ENCODE peak calls at places on chromosomes 16 and 17, in nine cellular contexts. P, Z, W, X, L, R, B, Q and O are unnamed samples.

GRCh38 chr17:44083250-44083849 is 12.8 kb downstream of the G6PC3 start:
- DNase-seq in W (no peak), P (peak), Z (peak), Q (no peak), L (no peak), R (no peak), X (no peak), B (no peak), O (peak)

GRCh38 chr16:10922328-10923145 is 19.7 kb downstream of the DEXI start:
- DNase-seq in W (no peak), L (no peak), B (no peak), X (peak), Z (no peak), R (no peak), P (no peak), Q (no peak), O (no peak)

GRCh38 chr16:57191056-57191536 is 5.0 kb downstream of the RSPRY1 start:
- DNase-seq in X (no peak), B (no peak), R (no peak), P (peak), Z (no peak), W (peak), Q (no peak), L (no peak), O (peak)

GRCh38 chr17:57534863-57535651 is 210.0 kb downstream of the CCDC182 start:
- DNase-seq in B (no peak), L (no peak), P (peak), Z (no peak), W (no peak), Q (no peak), X (no peak), R (no peak), O (no peak)

GRCh38 chr16:27315333-27316037 is 1.7 kb downstream of the IL4R start:
- DNase-seq in R (no peak), Z (peak), X (peak), L (no peak), B (peak), P (peak), Q (no peak), W (peak), O (peak)

GRCh38 chr16:89691986-89692569 is 5.6 kb downstream of the CDK10 start:
- DNase-seq in Q (no peak), W (no peak), X (no peak), B (no peak), R (no peak), Z (no peak), P (no peak), L (no peak), O (no peak)

GRCh38 chr16:64397042-64397441 is 724.8 kb downstream of the CDH11 start:
- DNase-seq in X (no peak), R (no peak), B (no peak), P (peak), Q (no peak), L (no peak), Z (no peak), W (peak), O (peak)

GRCh38 chr17:64095144-64095882 is 34.6 kb downstream of the ERN1 start:
- DNase-seq in B (no peak), X (no peak), Q (no peak), W (no peak), Z (peak), L (no peak), P (peak), R (no peak), O (no peak)

GRCh38 chr17:75105269-75106080 is 4.3 kb upstream of the ARMC7 start:
- DNase-seq in Z (no peak), X (no peak), P (no peak), R (no peak), W (peak), Q (no peak), L (no peak), B (peak), O (peak)